ENCODE peak calls at places on chromosome 4, in eight cellular contexts. One of them, this sample, is unnamed.

GRCh38 chr4:19329631-19330030 is 922.1 kb upstream of the SLIT2 start:
- DNase-seq in fibroblast of lung: peak
- DNase-seq in SIG-M5: no peak
- DNase-seq in cardiac muscle cell: peak
- DNase-seq in brain pericyte: no peak
- DNase-seq in foreskin melanocyte: no peak
- DNase-seq in NCI-H2029: no peak
- DNase-seq in NCI-H526 treated with DMSO at 0.1 percent for 48 hours: no peak
- DNase-seq in this sample: no peak

GRCh38 chr4:121113680-121114079 is 41.3 kb upstream of the NDNF start:
- DNase-seq in foreskin melanocyte: no peak
- DNase-seq in brain pericyte: no peak
- DNase-seq in cardiac muscle cell: no peak
- DNase-seq in SIG-M5: no peak
- DNase-seq in NCI-H2029: no peak
- DNase-seq in fibroblast of lung: no peak
- DNase-seq in NCI-H526 treated with DMSO at 0.1 percent for 48 hours: no peak
- DNase-seq in this sample: no peak

GRCh38 chr4:57080781-57081650 is 29.2 kb downstream of the IGFBP7 start:
- DNase-seq in cardiac muscle cell: peak
- DNase-seq in fibroblast of lung: peak
- DNase-seq in NCI-H526 treated with DMSO at 0.1 percent for 48 hours: no peak
- DNase-seq in brain pericyte: peak
- DNase-seq in foreskin melanocyte: peak
- DNase-seq in SIG-M5: no peak
- DNase-seq in NCI-H2029: no peak
- DNase-seq in this sample: peak

GRCh38 chr4:306551-306961 is 1.3 kb upstream of the ZNF732 start:
- DNase-seq in NCI-H2029: no peak
- DNase-seq in SIG-M5: no peak
- DNase-seq in foreskin melanocyte: no peak
- DNase-seq in cardiac muscle cell: no peak
- DNase-seq in fibroblast of lung: no peak
- DNase-seq in brain pericyte: no peak
- DNase-seq in NCI-H526 treated with DMSO at 0.1 percent for 48 hours: no peak
- DNase-seq in this sample: no peak

GRCh38 chr4:3280466-3280865 is 12.4 kb upstream of the RGS12 start:
- DNase-seq in NCI-H2029: no peak
- DNase-seq in fibroblast of lung: no peak
- DNase-seq in NCI-H526 treated with DMSO at 0.1 percent for 48 hours: no peak
- DNase-seq in SIG-M5: no peak
- DNase-seq in brain pericyte: no peak
- DNase-seq in cardiac muscle cell: no peak
- DNase-seq in foreskin melanocyte: no peak
- DNase-seq in this sample: no peak

GRCh38 chr4:41633321-41633720 is 95.4 kb downstream of the LIMCH1 start:
- DNase-seq in brain pericyte: no peak
- DNase-seq in fibroblast of lung: no peak
- DNase-seq in foreskin melanocyte: no peak
- DNase-seq in SIG-M5: no peak
- DNase-seq in NCI-H526 treated with DMSO at 0.1 percent for 48 hours: no peak
- DNase-seq in NCI-H2029: no peak
- DNase-seq in cardiac muscle cell: no peak
- DNase-seq in this sample: no peak

GRCh38 chr4:3111461-3111860 is 37.0 kb downstream of the HTT start:
- DNase-seq in NCI-H2029: peak
- DNase-seq in SIG-M5: no peak
- DNase-seq in NCI-H526 treated with DMSO at 0.1 percent for 48 hours: no peak
- DNase-seq in cardiac muscle cell: peak
- DNase-seq in foreskin melanocyte: no peak
- DNase-seq in fibroblast of lung: peak
- DNase-seq in brain pericyte: no peak
- DNase-seq in this sample: peak

GRCh38 chr4:163300445-163300844 is 32.0 kb downstream of the NPY1R start:
- DNase-seq in NCI-H526 treated with DMSO at 0.1 percent for 48 hours: no peak
- DNase-seq in NCI-H2029: no peak
- DNase-seq in fibroblast of lung: no peak
- DNase-seq in cardiac muscle cell: no peak
- DNase-seq in brain pericyte: no peak
- DNase-seq in SIG-M5: no peak
- DNase-seq in foreskin melanocyte: no peak
- DNase-seq in this sample: no peak

GRCh38 chr4:2172627-2173231 is 69.2 kb downstream of the HAUS3 start:
- DNase-seq in cardiac muscle cell: no peak
- DNase-seq in brain pericyte: no peak
- DNase-seq in SIG-M5: no peak
- DNase-seq in foreskin melanocyte: no peak
- DNase-seq in NCI-H526 treated with DMSO at 0.1 percent for 48 hours: no peak
- DNase-seq in fibroblast of lung: no peak
- DNase-seq in NCI-H2029: no peak
- DNase-seq in this sample: no peak

GRCh38 chr4:57544811-57545654 is 434.8 kb upstream of the IGFBP7 start:
- DNase-seq in NCI-H2029: no peak
- DNase-seq in fibroblast of lung: no peak
- DNase-seq in brain pericyte: no peak
- DNase-seq in NCI-H526 treated with DMSO at 0.1 percent for 48 hours: no peak
- DNase-seq in cardiac muscle cell: no peak
- DNase-seq in SIG-M5: no peak
- DNase-seq in foreskin melanocyte: no peak
- DNase-seq in this sample: no peak

GRCh38 chr4:125155251-125155650 is 159.5 kb upstream of the FAT4 start:
- DNase-seq in cardiac muscle cell: no peak
- DNase-seq in NCI-H526 treated with DMSO at 0.1 percent for 48 hours: no peak
- DNase-seq in SIG-M5: no peak
- DNase-seq in foreskin melanocyte: no peak
- DNase-seq in NCI-H2029: no peak
- DNase-seq in fibroblast of lung: no peak
- DNase-seq in brain pericyte: no peak
- DNase-seq in this sample: no peak

GRCh38 chr4:55216871-55217635 is 91.7 kb upstream of the KDR start:
- DNase-seq in fibroblast of lung: peak
- DNase-seq in brain pericyte: no peak
- DNase-seq in cardiac muscle cell: no peak
- DNase-seq in NCI-H526 treated with DMSO at 0.1 percent for 48 hours: no peak
- DNase-seq in NCI-H2029: no peak
- DNase-seq in foreskin melanocyte: no peak
- DNase-seq in SIG-M5: no peak
- DNase-seq in this sample: no peak

GRCh38 chr4:111652206-111652605 is 493.0 kb upstream of the FAM241A start:
- DNase-seq in SIG-M5: no peak
- DNase-seq in brain pericyte: no peak
- DNase-seq in NCI-H526 treated with DMSO at 0.1 percent for 48 hours: no peak
- DNase-seq in cardiac muscle cell: no peak
- DNase-seq in foreskin melanocyte: peak
- DNase-seq in fibroblast of lung: no peak
- DNase-seq in NCI-H2029: no peak
- DNase-seq in this sample: no peak

GRCh38 chr4:81684357-81684756 is 212.7 kb upstream of the RASGEF1B start:
- DNase-seq in cardiac muscle cell: no peak
- DNase-seq in brain pericyte: no peak
- DNase-seq in NCI-H2029: no peak
- DNase-seq in SIG-M5: no peak
- DNase-seq in NCI-H526 treated with DMSO at 0.1 percent for 48 hours: no peak
- DNase-seq in foreskin melanocyte: no peak
- DNase-seq in fibroblast of lung: no peak
- DNase-seq in this sample: no peak

This sample was measured in smooth muscle cell of the brain vasculature.